ENCODE peak calls at places on chromosomes 16 and 17, in four cellular contexts. One of them, this sample, is unnamed.

GRCh38 chr17:47776330-47777197 is 43.5 kb downstream of the TBX21 start:
- DNase-seq in K562: peak
- DNase-seq in HepG2: peak
- DNase-seq in GM12878: no peak
- DNase-seq in this sample: no peak

GRCh38 chr16:84241778-84242177 is 2.0 kb upstream of the KCNG4 start:
- DNase-seq in GM12878: no peak
- DNase-seq in HepG2: no peak
- DNase-seq in K562: no peak
- DNase-seq in this sample: no peak

GRCh38 chr16:11250091-11250785 is 5.8 kb downstream of the SOCS1 start:
- DNase-seq in HepG2: no peak
- DNase-seq in GM12878: no peak
- DNase-seq in K562: no peak
- DNase-seq in this sample: peak

GRCh38 chr16:56477096-56477878 is 25.9 kb downstream of the OGFOD1 start:
- DNase-seq in HepG2: peak
- DNase-seq in K562: peak
- DNase-seq in GM12878: no peak
- DNase-seq in this sample: no peak

GRCh38 chr17:8366231-8366630 is 10.3 kb downstream of the KRABD2 start:
- DNase-seq in GM12878: no peak
- DNase-seq in K562: no peak
- DNase-seq in HepG2: no peak
- DNase-seq in this sample: no peak

GRCh38 chr17:67646472-67646871 is 71.3 kb upstream of the NOL11 start:
- DNase-seq in HepG2: no peak
- DNase-seq in K562: no peak
- DNase-seq in GM12878: no peak
- DNase-seq in this sample: no peak

GRCh38 chr17:68759343-68760140 is 158.4 kb upstream of the FAM20A start:
- DNase-seq in K562: peak
- DNase-seq in GM12878: no peak
- DNase-seq in HepG2: peak
- DNase-seq in this sample: peak

GRCh38 chr16:4558026-4558425 is 1.9 kb downstream of the C16orf96 start:
- DNase-seq in GM12878: no peak
- DNase-seq in HepG2: no peak
- DNase-seq in K562: peak
- DNase-seq in this sample: no peak

GRCh38 chr16:64522548-64522947 is 599.3 kb downstream of the CDH11 start:
- DNase-seq in GM12878: no peak
- DNase-seq in HepG2: no peak
- DNase-seq in K562: no peak
- DNase-seq in this sample: no peak

GRCh38 chr17:45851022-45851421 is 6.3 kb downstream of the SPPL2C start:
- DNase-seq in GM12878: no peak
- DNase-seq in HepG2: no peak
- DNase-seq in K562: no peak
- DNase-seq in this sample: no peak

GRCh38 chr17:29582254-29582765 is 7.1 kb downstream of the GIT1 start:
- DNase-seq in GM12878: no peak
- DNase-seq in K562: no peak
- DNase-seq in HepG2: no peak
- DNase-seq in this sample: no peak

GRCh38 chr16:22161401-22161800 is 905 bp upstream of the SDR42E2 start:
- DNase-seq in GM12878: no peak
- DNase-seq in HepG2: no peak
- DNase-seq in K562: no peak
- DNase-seq in this sample: no peak

GRCh38 chr16:69328854-69329316 is 1.5 kb downstream of the PDF start:
- DNase-seq in HepG2: no peak
- DNase-seq in GM12878: no peak
- DNase-seq in K562: peak
- DNase-seq in this sample: no peak

GRCh38 chr16:80968386-80969113 is 38.1 kb downstream of the CMC2 start:
- DNase-seq in HepG2: no peak
- DNase-seq in GM12878: no peak
- DNase-seq in K562: no peak
- DNase-seq in this sample: no peak

GRCh38 chr17:82149401-82150099 is 51.5 kb upstream of the FASN start:
- DNase-seq in GM12878: no peak
- DNase-seq in HepG2: no peak
- DNase-seq in K562: no peak
- DNase-seq in this sample: no peak

GRCh38 chr17:44375196-44376017 is 11.8 kb upstream of the FAM171A2 start:
- DNase-seq in GM12878: no peak
- DNase-seq in HepG2: no peak
- DNase-seq in K562: no peak
- DNase-seq in this sample: peak

GRCh38 chr17:82351713-82352488 is 7.1 kb upstream of the TEX19 start:
- DNase-seq in HepG2: peak
- DNase-seq in K562: peak
- DNase-seq in GM12878: no peak
- DNase-seq in this sample: peak

GRCh38 chr16:63702981-63703590 is 1418.8 kb downstream of the CDH11 start:
- DNase-seq in GM12878: no peak
- DNase-seq in HepG2: peak
- DNase-seq in K562: no peak
- DNase-seq in this sample: peak

GRCh38 chr17:42529054-42529453 is 7.0 kb upstream of the NAGLU start:
- DNase-seq in HepG2: no peak
- DNase-seq in GM12878: no peak
- DNase-seq in K562: no peak
- DNase-seq in this sample: no peak

GRCh38 chr17:76046064-76046463 is 19.0 kb upstream of the EVPL start:
- DNase-seq in GM12878: no peak
- DNase-seq in K562: no peak
- DNase-seq in HepG2: no peak
- DNase-seq in this sample: no peak

GRCh38 chr17:8711291-8711690 is 33.3 kb downstream of the CCDC42 start:
- DNase-seq in GM12878: no peak
- DNase-seq in HepG2: no peak
- DNase-seq in K562: no peak
- DNase-seq in this sample: no peak

GRCh38 chr17:39935896-39936295 is 8.4 kb downstream of the LRRC3C start:
- DNase-seq in HepG2: no peak
- DNase-seq in GM12878: no peak
- DNase-seq in K562: no peak
- DNase-seq in this sample: no peak

GRCh38 chr17:79406316-79406715 is 204.5 kb downstream of the RBFOX3 start:
- DNase-seq in HepG2: no peak
- DNase-seq in K562: no peak
- DNase-seq in GM12878: no peak
- DNase-seq in this sample: no peak

GRCh38 chr16:12238598-12238997 is 262.1 kb downstream of the SNX29 start:
- DNase-seq in GM12878: no peak
- DNase-seq in K562: no peak
- DNase-seq in HepG2: no peak
- DNase-seq in this sample: no peak

GRCh38 chr16:9256196-9256595 is 164.8 kb downstream of the HAPSTR1 start:
- DNase-seq in GM12878: no peak
- DNase-seq in HepG2: peak
- DNase-seq in K562: peak
- DNase-seq in this sample: peak

GRCh38 chr17:58564971-58565370 is 50.5 kb upstream of the MTMR4 start:
- DNase-seq in HepG2: no peak
- DNase-seq in GM12878: no peak
- DNase-seq in K562: no peak
- DNase-seq in this sample: no peak

GRCh38 chr16:56732832-56733231 is 2.9 kb downstream of the NUP93 start:
- DNase-seq in HepG2: no peak
- DNase-seq in K562: no peak
- DNase-seq in GM12878: peak
- DNase-seq in this sample: no peak

GRCh38 chr16:35734728-35735402 is 2275.5 kb downstream of the TP53TG3F start:
- DNase-seq in K562: no peak
- DNase-seq in HepG2: no peak
- DNase-seq in GM12878: no peak
- DNase-seq in this sample: no peak

GRCh38 chr17:2916362-2916928 is 120.2 kb downstream of the RAP1GAP2 start:
- DNase-seq in HepG2: no peak
- DNase-seq in K562: no peak
- DNase-seq in GM12878: no peak
- DNase-seq in this sample: no peak

GRCh38 chr16:84952335-84953050 is 58.8 kb downstream of the ZDHHC7 start:
- DNase-seq in GM12878: peak
- DNase-seq in K562: peak
- DNase-seq in HepG2: peak
- DNase-seq in this sample: peak

DNA sequence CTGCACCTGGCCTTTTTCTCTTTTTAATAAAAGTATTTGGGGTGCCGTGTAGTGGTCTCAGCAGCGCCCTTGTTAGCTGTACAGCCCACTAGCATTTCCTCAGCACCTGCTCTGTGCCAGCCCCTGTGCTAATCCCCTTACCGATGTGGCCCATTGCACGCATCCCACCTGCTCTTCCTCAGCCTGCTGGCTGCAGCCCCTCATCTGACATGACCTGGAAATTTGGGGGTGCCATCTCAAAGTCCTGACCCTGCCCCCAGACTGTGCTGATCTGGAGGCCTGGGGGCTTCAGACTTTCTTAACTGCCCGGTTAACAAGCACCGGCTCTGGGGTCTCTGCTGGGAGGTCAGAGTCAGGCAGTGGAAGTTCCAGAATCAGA is 10.4 kb downstream of the GPRC5C start:
- DNase-seq in K562: no peak
- DNase-seq in GM12878: no peak
- DNase-seq in HepG2: no peak
- DNase-seq in this sample: no peak
- TF ChIP-seq CBFB in K562: no peak
- TF ChIP-seq CBFB in GM12878: no peak
- TF ChIP-seq CBFB in HepG2: no peak
- TF ChIP-seq CBFB in this sample: no peak

DNA sequence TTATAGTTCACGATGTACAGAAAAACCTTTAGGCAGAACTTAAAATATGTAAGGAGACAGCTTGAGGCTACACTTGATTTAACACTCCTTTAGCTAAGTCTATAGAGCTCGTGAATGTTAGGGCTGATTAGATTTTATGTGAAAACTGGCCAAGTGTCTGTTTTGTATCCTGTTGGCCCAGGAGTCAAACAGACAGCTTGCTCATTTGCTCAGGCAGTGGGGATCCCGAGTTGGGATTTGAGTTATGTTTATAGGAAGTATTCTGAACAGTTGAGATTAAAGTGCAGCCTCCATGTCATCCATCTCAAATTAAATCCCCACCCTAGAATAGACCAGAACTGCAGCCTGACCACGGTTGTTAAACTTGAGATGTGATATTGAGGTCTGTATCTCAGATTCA is 119.3 kb upstream of the SHISA6 start:
- DNase-seq in GM12878: no peak
- DNase-seq in HepG2: no peak
- DNase-seq in K562: no peak
- DNase-seq in this sample: no peak
- TF ChIP-seq CBFB in GM12878: no peak
- TF ChIP-seq CBFB in HepG2: no peak
- TF ChIP-seq CBFB in K562: no peak
- TF ChIP-seq CBFB in this sample: no peak

GRCh38 chr17:77424585-77425344 is 284.0 kb downstream of the SEC14L1 start:
- DNase-seq in HepG2: no peak
- DNase-seq in K562: peak
- DNase-seq in GM12878: no peak
- DNase-seq in this sample: no peak
- TF ChIP-seq CBFB in HepG2: no peak
- TF ChIP-seq CBFB in K562: no peak
- TF ChIP-seq CBFB in GM12878: no peak
- TF ChIP-seq CBFB in this sample: no peak

GRCh38 chr16:17589898-17590297 is 119.1 kb upstream of the XYLT1 start:
- DNase-seq in GM12878: no peak
- DNase-seq in HepG2: no peak
- DNase-seq in K562: no peak
- DNase-seq in this sample: no peak

GRCh38 chr16:17585449-17586080 is 114.8 kb upstream of the XYLT1 start:
- DNase-seq in GM12878: no peak
- DNase-seq in HepG2: no peak
- DNase-seq in K562: no peak
- DNase-seq in this sample: no peak

GRCh38 chr16:17591655-17592405 is 121.1 kb upstream of the XYLT1 start:
- DNase-seq in GM12878: no peak
- DNase-seq in K562: no peak
- DNase-seq in HepG2: no peak
- DNase-seq in this sample: no peak

DNA sequence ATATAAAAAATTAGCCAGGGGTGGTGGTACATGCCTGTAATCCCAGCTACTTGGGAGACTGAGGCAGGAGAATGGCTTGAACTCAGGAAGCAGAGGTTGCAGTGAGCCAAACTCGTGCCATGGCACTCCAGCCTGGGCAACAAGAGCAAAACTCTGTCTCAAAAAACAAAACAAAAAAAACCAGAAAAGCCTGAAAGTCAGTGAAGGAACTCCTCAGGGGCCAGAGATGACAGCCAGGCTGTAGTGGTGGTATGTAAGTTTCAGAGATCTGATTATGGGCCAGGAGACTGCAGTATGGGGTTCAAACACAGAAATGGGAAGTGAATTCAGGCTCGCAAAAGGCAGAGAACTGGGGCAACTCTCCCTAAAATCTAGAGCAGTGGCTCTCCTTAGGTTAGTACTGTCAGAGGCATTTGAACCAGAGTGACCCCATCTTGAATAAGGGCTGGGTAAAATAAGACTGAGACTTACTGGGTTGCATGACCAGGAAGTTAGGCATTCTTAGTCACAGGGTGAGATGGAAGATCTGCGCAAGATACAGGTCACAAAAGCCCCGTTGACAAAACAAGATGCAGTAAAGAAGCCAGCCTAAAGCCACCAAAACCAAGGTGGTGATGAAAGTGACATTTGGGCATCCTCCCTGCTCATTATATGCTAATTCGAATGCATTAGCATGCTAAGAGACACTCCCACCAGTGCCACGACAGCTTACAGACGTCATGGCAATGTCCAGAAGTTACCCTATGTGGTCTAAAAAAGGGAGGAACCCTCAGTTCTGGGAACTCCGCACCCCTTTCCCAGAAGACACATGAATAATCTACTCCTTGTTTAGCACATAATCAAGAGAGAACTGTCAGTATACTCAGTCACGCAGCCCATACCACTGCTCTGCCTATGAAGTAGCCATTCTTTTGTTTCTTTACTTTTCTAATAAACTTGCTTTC is 120.2 kb upstream of the XYLT1 start:
- DNase-seq in GM12878: no peak
- DNase-seq in HepG2: no peak
- DNase-seq in K562: no peak
- DNase-seq in this sample: no peak
- TF ChIP-seq CBFB in GM12878: no peak
- TF ChIP-seq CBFB in HepG2: no peak
- TF ChIP-seq CBFB in K562: no peak
- TF ChIP-seq CBFB in this sample: no peak